ENCODE peak calls at places on chromosomes 13 and 19, in four cellular contexts. V is H1, E is K562, Z is HepG2. T is an unnamed sample.

GRCh38 chr13:110119943-110120905 is 186.7 kb downstream of the COL4A1 start:
- DNase-seq in Z (no peak), V (peak; percentile 35), E (no peak), T (no peak)

GRCh38 chr13:112711528-112712265 is 21.9 kb downstream of the ATP11A start:
- DNase-seq in V (peak; percentile 74), Z (peak; percentile 76), E (peak; percentile 88), T (no peak)

GRCh38 chr13:45417790-45418534 is at the start of gene SLC25A30:
- DNase-seq in E (peak; percentile 80), Z (peak; percentile 90), V (peak; percentile 93), T (peak; percentile 51)

GRCh38 chr13:50419896-50420295 is 404.7 kb downstream of the KCNRG start:
- DNase-seq in V (no peak), Z (no peak), E (no peak), T (no peak)

GRCh38 chr19:51691122-51692064 is 1.7 kb upstream of the SPACA6 start:
- DNase-seq in V (no peak), Z (no peak), E (no peak), T (no peak)

GRCh38 chr19:38143847-38144246 is 80.2 kb downstream of the DPF1 start:
- DNase-seq in Z (no peak), E (no peak), V (no peak), T (no peak)

GRCh38 chr13:89212186-89212585 is 1541.0 kb downstream of the SLITRK5 start:
- DNase-seq in V (no peak), Z (no peak), E (no peak), T (no peak)

GRCh38 chr19:6221878-6222746 is 57.7 kb downstream of the MLLT1 start:
- DNase-seq in V (no peak), E (no peak), Z (no peak), T (no peak)

GRCh38 chr19:1407662-1408299 is 395 bp downstream of the DAZAP1 start:
- DNase-seq in V (no peak), Z (no peak), E (peak; percentile 87), T (no peak)

GRCh38 chr13:94112227-94112626 is 367.3 kb downstream of the DCT start:
- DNase-seq in E (no peak), Z (peak; percentile 28), V (no peak), T (no peak)

DNA sequence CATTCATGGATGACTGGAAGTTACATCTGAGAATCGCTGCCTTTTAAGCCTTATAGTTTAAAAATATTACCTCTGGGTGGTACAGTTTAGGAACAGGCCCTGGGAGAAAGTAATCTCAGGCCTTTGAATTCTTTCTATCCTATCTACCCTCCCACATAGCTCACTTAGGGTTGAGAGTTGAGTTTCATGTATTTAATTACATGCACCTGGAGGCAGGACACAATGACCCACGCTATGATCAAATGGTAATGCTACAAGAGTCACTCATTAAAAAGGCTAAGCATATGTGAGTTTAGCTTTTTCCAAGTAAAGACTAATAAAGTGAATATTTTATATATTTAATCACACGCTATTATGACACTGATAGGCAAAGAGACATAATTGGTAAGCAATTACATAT is 25.3 kb upstream of the MED4 start:
- DNase-seq in E (no peak), V (no peak), Z (no peak), T (no peak)
- TF ChIP-seq RFX5 in E (no peak), V (no peak), Z (no peak), T (no peak)

DNA sequence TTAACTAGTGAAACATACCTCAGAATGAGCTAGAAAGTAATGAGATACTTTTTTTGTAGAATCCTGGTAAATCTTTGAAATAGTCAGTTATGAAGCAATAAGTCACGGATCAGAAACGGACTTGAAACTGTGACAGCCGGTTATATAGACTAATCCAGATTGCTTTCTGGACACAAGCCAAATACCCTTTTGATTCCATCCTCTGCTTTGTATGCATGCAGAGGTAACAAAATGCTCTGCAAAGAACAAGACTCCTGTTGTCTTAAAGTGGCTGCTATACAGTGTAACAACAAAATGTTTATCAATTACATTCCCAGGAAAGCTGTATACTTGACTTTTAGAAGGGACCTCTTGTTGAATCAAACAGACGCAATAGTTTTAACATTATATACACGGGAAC is 66.5 kb upstream of the STARD13 start:
- DNase-seq in V (no peak), E (no peak), Z (peak; percentile 7), T (no peak)
- TF ChIP-seq ATF3 in V (no peak), E (no peak), Z (no peak), T (no peak)

GRCh38 chr13:46595918-46596315 is 42.9 kb downstream of the LRCH1 start:
- DNase-seq in Z (no peak), V (no peak), E (no peak), T (no peak)
- H3K4me1 ChIP-seq in Z (peaks cover 25% of the 10 kb centered on the region), V (peaks cover 2% of the 10 kb centered on the region), E (no peaks in the 10 kb centered on the region), T (peaks cover 76% of the 10 kb centered on the region)

DNA sequence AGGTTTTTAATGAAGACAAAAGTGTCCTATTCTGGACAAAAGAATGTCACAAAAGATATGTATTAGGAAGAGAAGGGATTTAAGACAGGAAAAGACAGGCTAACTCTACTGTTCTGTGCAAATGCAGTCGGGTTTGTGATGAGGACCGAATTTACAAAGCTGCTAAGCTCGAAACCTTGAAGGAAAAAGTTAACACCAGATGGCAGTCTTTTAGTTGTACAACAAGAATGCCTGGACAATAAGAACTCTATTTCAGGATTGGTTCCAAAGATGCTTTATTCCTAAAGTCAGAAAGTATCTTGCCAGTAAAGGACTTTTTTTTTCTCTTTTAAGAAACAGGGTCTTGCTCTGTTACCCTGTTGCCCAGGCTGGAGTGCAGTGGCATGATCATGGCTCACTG is 51.1 kb downstream of the HS6ST3 start:
- DNase-seq in V (no peak), Z (peak; percentile 20), E (no peak), T (no peak)
- TF ChIP-seq RFX5 in V (no peak), Z (no peak), E (no peak), T (no peak)

GRCh38 chr13:29978211-29978610 is 127.8 kb upstream of the UBL3 start:
- DNase-seq in Z (no peak), E (no peak), V (no peak), T (no peak)
- TF ChIP-seq ATF3 in Z (no peak), E (no peak), V (no peak), T (no peak)